ENCODE peak calls at places on chromosome 10, in six cellular contexts. R is stimulated activated CD4-positive, alpha-beta T cell treated with anti-CD3 and anti-CD28 coated beads, Interleukin-1b, Interleukin-23, amount 100 ng/mL, for 4 hours; B is neuronal stem cell; I is fibroblast of pulmonary artery; W is HCEC 1CT; K is mammary epithelial cell. Z is an unnamed sample.

GRCh38 chr10:103859161-103860141 is 4.1 kb upstream of the SH3PXD2A start:
- DNase-seq in R (peak), B (peak), I (peak), W (peak), K (peak), Z (peak)

GRCh38 chr10:87640043-87640442 is 19.6 kb upstream of the PAPSS2 start:
- DNase-seq in R (no peak), B (no peak), I (no peak), W (peak), K (no peak), Z (no peak)

GRCh38 chr10:89032141-89032814 is 41.7 kb downstream of the FAS start:
- DNase-seq in R (peak), B (no peak), I (peak), W (peak), K (peak), Z (peak)

GRCh38 chr10:93461807-93462178 is 20.3 kb downstream of the MYOF start:
- DNase-seq in R (no peak), B (no peak), I (peak), W (peak), K (peak), Z (peak)

GRCh38 chr10:86254526-86255174 is 111.9 kb downstream of the GRID1 start:
- DNase-seq in R (no peak), B (no peak), I (no peak), W (no peak), K (peak), Z (no peak)

GRCh38 chr10:132463333-132464255 is 66.6 kb downstream of the PWWP2B start:
- DNase-seq in R (no peak), B (no peak), I (peak), W (no peak), K (no peak), Z (no peak)

GRCh38 chr10:11678074-11678793 is 63.9 kb upstream of the ECHDC3 start:
- DNase-seq in R (no peak), B (no peak), I (peak), W (no peak), K (peak), Z (no peak)

GRCh38 chr10:4984971-4985594 is 18.6 kb downstream of the AKR1C2 start:
- DNase-seq in R (no peak), B (no peak), I (peak), W (no peak), K (no peak), Z (peak)

GRCh38 chr10:59622320-59622901 is 87.2 kb downstream of the SLC16A9 start:
- DNase-seq in R (no peak), B (peak), I (peak), W (peak), K (peak), Z (peak)

GRCh38 chr10:102935939-102936605 is 18.0 kb downstream of the CNNM2 start:
- DNase-seq in R (no peak), B (no peak), I (no peak), W (no peak), K (no peak), Z (no peak)

GRCh38 chr10:95444792-95445191 is 116.4 kb downstream of the SORBS1 start:
- DNase-seq in R (no peak), B (no peak), I (no peak), W (no peak), K (no peak), Z (no peak)

GRCh38 chr10:22640351-22640750 is 74.0 kb downstream of the PIP4K2A start:
- DNase-seq in R (no peak), B (peak), I (no peak), W (no peak), K (no peak), Z (peak)

GRCh38 chr10:78921906-78922305 is 146.9 kb upstream of the ZMIZ1 start:
- DNase-seq in R (no peak), B (no peak), I (no peak), W (no peak), K (no peak), Z (no peak)

GRCh38 chr10:102752266-102752930 is 8.7 kb downstream of the WBP1L start:
- DNase-seq in R (no peak), B (no peak), I (peak), W (peak), K (no peak), Z (no peak)

GRCh38 chr10:60162631-60163030 is 227.0 kb downstream of the ANK3 start:
- DNase-seq in R (no peak), B (no peak), I (no peak), W (no peak), K (no peak), Z (no peak)

GRCh38 chr10:103768345-103768744 is 87.0 kb downstream of the SH3PXD2A start:
- DNase-seq in R (no peak), B (no peak), I (no peak), W (no peak), K (no peak), Z (no peak)

GRCh38 chr10:97760461-97761257 is 11.1 kb downstream of the SFRP5 start:
- DNase-seq in R (no peak), B (no peak), I (no peak), W (no peak), K (no peak), Z (no peak)

GRCh38 chr10:132405463-132405991 is 8.5 kb downstream of the PWWP2B start:
- DNase-seq in R (no peak), B (no peak), I (no peak), W (no peak), K (no peak), Z (no peak)

GRCh38 chr10:454860-455259 is 234.6 kb downstream of the DIP2C start:
- DNase-seq in R (no peak), B (no peak), I (peak), W (peak), K (peak), Z (peak)